ENCODE peak calls at places on chromosomes 2 and 18, in eight cellular contexts. One of them, this sample, is unnamed.

GRCh38 chr2:27264753-27265535 is 2.1 kb upstream of the SLC30A3 start:
- DNase-seq in NCI-H2081: peak; percentile 72
- DNase-seq in T-helper 2 cell: peak; percentile 35
- DNase-seq in tibial nerve: no peak
- DNase-seq in skeletal muscle cell: no peak
- DNase-seq in activated CD8-positive, alpha-beta memory T cell treated with anti-CD3 and anti-CD28 coated beads for 1 hour: peak; percentile 34
- DNase-seq in cardiac septum: peak; percentile 84
- DNase-seq in GM12865: peak; percentile 74
- DNase-seq in this sample: no peak

GRCh38 chr2:216731465-216731864 is 36.1 kb upstream of the IGFBP5 start:
- DNase-seq in skeletal muscle cell: no peak
- DNase-seq in T-helper 2 cell: no peak
- DNase-seq in activated CD8-positive, alpha-beta memory T cell treated with anti-CD3 and anti-CD28 coated beads for 1 hour: no peak
- DNase-seq in tibial nerve: no peak
- DNase-seq in GM12865: no peak
- DNase-seq in NCI-H2081: no peak
- DNase-seq in cardiac septum: no peak
- DNase-seq in this sample: no peak

GRCh38 chr2:217797661-217798069 is 205.1 kb downstream of the TNS1 start:
- DNase-seq in skeletal muscle cell: no peak
- DNase-seq in cardiac septum: no peak
- DNase-seq in T-helper 2 cell: no peak
- DNase-seq in GM12865: no peak
- DNase-seq in tibial nerve: no peak
- DNase-seq in activated CD8-positive, alpha-beta memory T cell treated with anti-CD3 and anti-CD28 coated beads for 1 hour: no peak
- DNase-seq in NCI-H2081: no peak
- DNase-seq in this sample: peak; percentile 8

GRCh38 chr2:172249986-172250385 is 147.3 kb upstream of the DLX2 start:
- DNase-seq in tibial nerve: no peak
- DNase-seq in GM12865: no peak
- DNase-seq in NCI-H2081: no peak
- DNase-seq in skeletal muscle cell: peak; percentile 69
- DNase-seq in T-helper 2 cell: no peak
- DNase-seq in cardiac septum: no peak
- DNase-seq in activated CD8-positive, alpha-beta memory T cell treated with anti-CD3 and anti-CD28 coated beads for 1 hour: no peak
- DNase-seq in this sample: no peak

GRCh38 chr2:124325667-124326425 is 300.8 kb downstream of the CNTNAP5 start:
- DNase-seq in cardiac septum: no peak
- DNase-seq in NCI-H2081: no peak
- DNase-seq in skeletal muscle cell: peak; percentile 32
- DNase-seq in tibial nerve: no peak
- DNase-seq in T-helper 2 cell: no peak
- DNase-seq in GM12865: no peak
- DNase-seq in activated CD8-positive, alpha-beta memory T cell treated with anti-CD3 and anti-CD28 coated beads for 1 hour: no peak
- DNase-seq in this sample: no peak

GRCh38 chr18:31497711-31498449 is at the start of gene DSG2:
- DNase-seq in NCI-H2081: peak; percentile 68
- DNase-seq in GM12865: peak; percentile 84
- DNase-seq in activated CD8-positive, alpha-beta memory T cell treated with anti-CD3 and anti-CD28 coated beads for 1 hour: no peak
- DNase-seq in skeletal muscle cell: no peak
- DNase-seq in cardiac septum: peak; percentile 85
- DNase-seq in tibial nerve: no peak
- DNase-seq in T-helper 2 cell: no peak
- DNase-seq in this sample: no peak

GRCh38 chr2:213016984-213017351 is 134.4 kb downstream of the IKZF2 start:
- DNase-seq in T-helper 2 cell: no peak
- DNase-seq in GM12865: no peak
- DNase-seq in activated CD8-positive, alpha-beta memory T cell treated with anti-CD3 and anti-CD28 coated beads for 1 hour: no peak
- DNase-seq in cardiac septum: no peak
- DNase-seq in tibial nerve: no peak
- DNase-seq in NCI-H2081: no peak
- DNase-seq in skeletal muscle cell: no peak
- DNase-seq in this sample: no peak

GRCh38 chr2:222722327-222722946 is 51.0 kb downstream of the MOGAT1 start:
- DNase-seq in T-helper 2 cell: no peak
- DNase-seq in NCI-H2081: no peak
- DNase-seq in skeletal muscle cell: peak; percentile 47
- DNase-seq in tibial nerve: no peak
- DNase-seq in GM12865: peak; percentile 85
- DNase-seq in cardiac septum: no peak
- DNase-seq in activated CD8-positive, alpha-beta memory T cell treated with anti-CD3 and anti-CD28 coated beads for 1 hour: no peak
- DNase-seq in this sample: no peak

GRCh38 chr2:64839844-64840243 is 149.4 kb upstream of the SLC1A4 start:
- DNase-seq in GM12865: peak; percentile 88
- DNase-seq in NCI-H2081: no peak
- DNase-seq in tibial nerve: no peak
- DNase-seq in activated CD8-positive, alpha-beta memory T cell treated with anti-CD3 and anti-CD28 coated beads for 1 hour: no peak
- DNase-seq in skeletal muscle cell: no peak
- DNase-seq in T-helper 2 cell: no peak
- DNase-seq in cardiac septum: no peak
- DNase-seq in this sample: no peak

GRCh38 chr2:85409719-85410583 is at the start of gene CAPG:
- DNase-seq in skeletal muscle cell: no peak
- DNase-seq in tibial nerve: no peak
- DNase-seq in activated CD8-positive, alpha-beta memory T cell treated with anti-CD3 and anti-CD28 coated beads for 1 hour: no peak
- DNase-seq in T-helper 2 cell: no peak
- DNase-seq in NCI-H2081: no peak
- DNase-seq in GM12865: peak; percentile 77
- DNase-seq in cardiac septum: peak; percentile 92
- DNase-seq in this sample: no peak

GRCh38 chr2:27960237-27960912 is 69.8 kb downstream of the BABAM2 start:
- DNase-seq in GM12865: no peak
- DNase-seq in NCI-H2081: no peak
- DNase-seq in tibial nerve: no peak
- DNase-seq in cardiac septum: no peak
- DNase-seq in activated CD8-positive, alpha-beta memory T cell treated with anti-CD3 and anti-CD28 coated beads for 1 hour: no peak
- DNase-seq in skeletal muscle cell: peak; percentile 76
- DNase-seq in T-helper 2 cell: no peak
- DNase-seq in this sample: no peak

GRCh38 chr2:174609261-174609660 is 11.7 kb upstream of the WIPF1 start:
- DNase-seq in activated CD8-positive, alpha-beta memory T cell treated with anti-CD3 and anti-CD28 coated beads for 1 hour: no peak
- DNase-seq in NCI-H2081: no peak
- DNase-seq in tibial nerve: no peak
- DNase-seq in skeletal muscle cell: no peak
- DNase-seq in GM12865: no peak
- DNase-seq in cardiac septum: no peak
- DNase-seq in T-helper 2 cell: no peak
- DNase-seq in this sample: no peak

GRCh38 chr18:80109676-80110078 is 615 bp downstream of the ADNP2 start:
- DNase-seq in tibial nerve: no peak
- DNase-seq in skeletal muscle cell: no peak
- DNase-seq in T-helper 2 cell: no peak
- DNase-seq in NCI-H2081: peak; percentile 8
- DNase-seq in cardiac septum: no peak
- DNase-seq in GM12865: peak; percentile 23
- DNase-seq in activated CD8-positive, alpha-beta memory T cell treated with anti-CD3 and anti-CD28 coated beads for 1 hour: no peak
- DNase-seq in this sample: no peak

GRCh38 chr2:120658285-120659158 is 77.1 kb upstream of the GLI2 start:
- DNase-seq in NCI-H2081: no peak
- DNase-seq in cardiac septum: peak; percentile 61
- DNase-seq in tibial nerve: no peak
- DNase-seq in T-helper 2 cell: no peak
- DNase-seq in skeletal muscle cell: no peak
- DNase-seq in activated CD8-positive, alpha-beta memory T cell treated with anti-CD3 and anti-CD28 coated beads for 1 hour: no peak
- DNase-seq in GM12865: no peak
- DNase-seq in this sample: no peak

GRCh38 chr2:238016526-238016925 is 44.3 kb upstream of the SCLY start:
- DNase-seq in GM12865: no peak
- DNase-seq in cardiac septum: no peak
- DNase-seq in skeletal muscle cell: no peak
- DNase-seq in T-helper 2 cell: no peak
- DNase-seq in activated CD8-positive, alpha-beta memory T cell treated with anti-CD3 and anti-CD28 coated beads for 1 hour: no peak
- DNase-seq in NCI-H2081: no peak
- DNase-seq in tibial nerve: no peak
- DNase-seq in this sample: no peak

GRCh38 chr2:216195565-216195978 is 86.4 kb downstream of the XRCC5 start:
- DNase-seq in tibial nerve: no peak
- DNase-seq in GM12865: no peak
- DNase-seq in skeletal muscle cell: peak; percentile 77
- DNase-seq in NCI-H2081: no peak
- DNase-seq in cardiac septum: no peak
- DNase-seq in activated CD8-positive, alpha-beta memory T cell treated with anti-CD3 and anti-CD28 coated beads for 1 hour: no peak
- DNase-seq in T-helper 2 cell: no peak
- DNase-seq in this sample: no peak

GRCh38 chr2:190333928-190334327 is 9.5 kb upstream of the INPP1 start:
- DNase-seq in tibial nerve: no peak
- DNase-seq in skeletal muscle cell: no peak
- DNase-seq in NCI-H2081: no peak
- DNase-seq in T-helper 2 cell: no peak
- DNase-seq in cardiac septum: no peak
- DNase-seq in GM12865: no peak
- DNase-seq in activated CD8-positive, alpha-beta memory T cell treated with anti-CD3 and anti-CD28 coated beads for 1 hour: no peak
- DNase-seq in this sample: no peak

GRCh38 chr2:6975988-6976387 is 58.8 kb downstream of the RNF144A start:
- DNase-seq in NCI-H2081: no peak
- DNase-seq in T-helper 2 cell: no peak
- DNase-seq in tibial nerve: no peak
- DNase-seq in activated CD8-positive, alpha-beta memory T cell treated with anti-CD3 and anti-CD28 coated beads for 1 hour: no peak
- DNase-seq in GM12865: no peak
- DNase-seq in skeletal muscle cell: no peak
- DNase-seq in cardiac septum: no peak
- DNase-seq in this sample: no peak

This sample was measured in thoracic aorta.